ENCODE peak calls at places on chromosomes 4 and X, in eight cellular contexts. O, J, K, N, T, P, V and U are unnamed samples.

GRCh38 chr4:24411299-24411698 is 173.1 kb downstream of the DHX15 start:
- DNase-seq in O (no peak), J (no peak), K (no peak), N (no peak), T (no peak), P (no peak), V (no peak), U (no peak)

GRCh38 chr4:82579932-82580331 is 18.1 kb upstream of the TMEM150C start:
- DNase-seq in O (no peak), J (no peak), K (no peak), N (no peak), T (no peak), P (no peak), V (no peak), U (no peak)

GRCh38 chr4:140223056-140223810 is 69.2 kb upstream of the MAML3 start:
- DNase-seq in O (peak; percentile 81), J (no peak), K (no peak), N (no peak), T (peak; percentile 62), P (no peak), V (no peak), U (no peak)

GRCh38 chr4:130333241-130333759 is 1237.3 kb downstream of the C4orf33 start:
- DNase-seq in O (no peak), J (no peak), K (no peak), N (no peak), T (no peak), P (no peak), V (no peak), U (no peak)

GRCh38 chrX:40816906-40817305 is 81.6 kb upstream of the MED14 start:
- DNase-seq in O (no peak), J (no peak), K (no peak), N (no peak), T (no peak), P (no peak), V (no peak), U (no peak)

GRCh38 chrX:152958524-152959465 is 35.1 kb downstream of the PNMA5 start:
- DNase-seq in O (peak; percentile 85), J (peak; percentile 82), K (peak; percentile 85), N (peak; percentile 52), T (peak; percentile 94), P (peak; percentile 87), V (peak; percentile 87), U (peak; percentile 85)

GRCh38 chr4:152778656-152779512 is 646 bp downstream of the TIGD4 start:
- DNase-seq in O (peak; percentile 3), J (no peak), K (peak; percentile 12), N (no peak), T (peak; percentile 50), P (peak; percentile 36), V (no peak), U (peak; percentile 25)

GRCh38 chrX:107707866-107708265 is 67.7 kb downstream of the TSC22D3 start:
- DNase-seq in O (no peak), J (no peak), K (no peak), N (no peak), T (no peak), P (no peak), V (no peak), U (no peak)

GRCh38 chr4:127188847-127189246 is 443.9 kb upstream of the INTU start:
- DNase-seq in O (peak; percentile 25), J (no peak), K (peak; percentile 33), N (no peak), T (peak; percentile 48), P (no peak), V (peak; percentile 1), U (no peak)

GRCh38 chrX:11886745-11887144 is 128.7 kb downstream of the MSL3 start:
- DNase-seq in O (peak; percentile 0), J (no peak), K (peak; percentile 51), N (no peak), T (peak; percentile 72), P (no peak), V (no peak), U (no peak)

GRCh38 chr4:174559894-174560293 is 37.6 kb upstream of the HPGD start:
- DNase-seq in O (no peak), J (no peak), K (no peak), N (no peak), T (no peak), P (no peak), V (no peak), U (no peak)

GRCh38 chrX:53556868-53557267 is 122.7 kb upstream of the HSD17B10 start:
- DNase-seq in O (no peak), J (no peak), K (no peak), N (no peak), T (no peak), P (no peak), V (no peak), U (no peak)

GRCh38 chrX:6660567-6661252 is 125.8 kb upstream of the VCX3A start:
- DNase-seq in O (no peak), J (no peak), K (peak; percentile 2), N (no peak), T (no peak), P (no peak), V (no peak), U (no peak)

GRCh38 chr4:123777297-123777859 is 380.8 kb downstream of the SPRY1 start:
- DNase-seq in O (peak; percentile 44), J (no peak), K (no peak), N (no peak), T (peak; percentile 4), P (no peak), V (no peak), U (no peak)

GRCh38 chr4:7733801-7734650 is 205.6 kb downstream of the AFAP1 start:
- DNase-seq in O (no peak), J (no peak), K (no peak), N (no peak), T (no peak), P (no peak), V (no peak), U (no peak)

GRCh38 chrX:9122504-9123245 is 88.7 kb upstream of the FAM9B start:
- DNase-seq in O (peak; percentile 35), J (no peak), K (no peak), N (no peak), T (peak; percentile 31), P (no peak), V (no peak), U (no peak)

GRCh38 chrX:20143539-20143938 is 1.9 kb upstream of the EIF1AX start:
- DNase-seq in O (no peak), J (no peak), K (no peak), N (no peak), T (no peak), P (no peak), V (peak; percentile 11), U (no peak)

GRCh38 chr4:56681158-56681848 is at the start of gene HOPX:
- DNase-seq in O (no peak), J (no peak), K (peak; percentile 64), N (no peak), T (peak; percentile 40), P (peak; percentile 90), V (peak; percentile 52), U (peak; percentile 42)

GRCh38 chrX:133177202-133177601 is 41.0 kb downstream of the TFDP3 start:
- DNase-seq in O (no peak), J (no peak), K (no peak), N (no peak), T (no peak), P (no peak), V (no peak), U (no peak)

DNA sequence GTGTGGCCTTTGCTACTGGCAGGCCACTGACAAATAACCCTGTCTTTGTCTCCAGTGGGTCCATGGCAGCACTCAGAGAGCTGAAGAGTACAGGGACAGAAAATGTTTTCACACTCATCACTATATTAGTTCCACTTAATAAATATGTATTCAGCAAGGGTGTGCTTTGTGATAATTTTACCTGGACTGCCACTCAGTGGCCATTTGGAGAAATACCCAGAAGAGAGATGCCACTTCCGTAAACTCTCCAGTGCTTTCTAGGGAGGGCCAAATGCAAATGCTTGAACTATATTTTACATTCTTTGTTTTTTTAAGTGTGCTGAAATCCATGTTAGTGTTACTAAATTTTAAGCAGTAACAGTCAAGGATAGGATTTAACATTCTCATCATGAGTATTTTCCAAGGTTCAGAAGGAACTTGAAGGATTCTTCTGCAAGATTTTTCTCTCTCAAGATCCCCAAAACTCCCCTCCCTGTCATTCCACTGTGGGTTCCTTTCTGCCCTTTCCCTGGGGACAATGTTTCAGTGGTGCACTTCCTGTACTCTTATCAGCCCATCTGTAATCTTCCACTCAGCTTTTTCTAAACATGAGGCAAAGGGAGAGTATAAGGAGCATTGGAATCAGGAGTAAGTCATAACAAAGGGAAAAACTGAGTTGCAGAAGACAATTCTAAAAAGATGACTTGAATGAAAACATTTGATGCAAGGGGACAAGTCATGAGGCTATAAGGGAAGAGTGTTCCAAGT is 46.0 kb downstream of the TFDP3 start:
- DNase-seq in O (no peak), J (no peak), K (peak; percentile 56), N (no peak), T (no peak), P (no peak), V (peak; percentile 28), U (no peak)
- TF ChIP-seq CTCF in O (peak; percentile 17), J (peak; percentile 11), K (peak; percentile 71), N (peak; percentile 15), T (no peak), P (peak; percentile 29), V (peak; percentile 40), U (no peak)

GRCh38 chrX:31543565-31544125 is 471.8 kb upstream of the FTHL17 start:
- DNase-seq in O (no peak), J (no peak), K (no peak), N (no peak), T (no peak), P (no peak), V (peak; percentile 62), U (no peak)

GRCh38 chrX:31545726-31546125 is 473.9 kb upstream of the FTHL17 start:
- DNase-seq in O (no peak), J (no peak), K (no peak), N (no peak), T (no peak), P (no peak), V (no peak), U (no peak)

GRCh38 chrX:31546130-31546529 is 474.3 kb upstream of the FTHL17 start:
- DNase-seq in O (peak; percentile 76), J (no peak), K (peak; percentile 77), N (peak; percentile 61), T (peak; percentile 62), P (no peak), V (no peak), U (no peak)

DNA sequence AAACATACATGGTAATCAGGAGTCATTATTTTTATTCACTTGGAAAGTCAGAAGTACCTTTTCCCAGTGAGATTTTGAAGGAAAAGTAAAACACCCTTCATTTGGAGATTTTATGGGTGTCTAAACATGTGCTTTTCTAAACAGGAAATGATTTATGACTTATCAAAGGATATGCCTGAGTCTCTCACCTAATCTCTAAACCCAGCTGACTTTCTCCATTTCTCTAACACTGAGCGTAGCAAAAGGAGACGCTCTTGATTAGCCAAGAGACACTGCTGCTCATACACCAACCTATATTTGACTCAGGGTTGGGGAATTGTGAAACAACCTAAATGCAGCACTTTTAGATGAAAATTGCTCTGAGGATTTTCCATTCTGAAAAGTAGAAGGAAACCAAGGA is 468.5 kb upstream of the FTHL17 start:
- DNase-seq in O (no peak), J (no peak), K (no peak), N (no peak), T (no peak), P (no peak), V (no peak), U (no peak)
- TF ChIP-seq CTCF in O (no peak), J (no peak), K (no peak), N (no peak), T (no peak), P (no peak), V (no peak), U (no peak)

GRCh38 chr4:40046311-40046980 is 10.2 kb upstream of the N4BP2 start:
- DNase-seq in O (peak; percentile 64), J (no peak), K (peak; percentile 72), N (no peak), T (peak; percentile 22), P (peak; percentile 82), V (peak; percentile 77), U (peak; percentile 31)
- TF ChIP-seq CTCF in O (no peak), J (no peak), K (no peak), N (no peak), T (no peak), P (no peak), V (peak; percentile 34), U (no peak)

GRCh38 chr4:13108096-13108495 is 376.0 kb downstream of the RAB28 start:
- DNase-seq in O (no peak), J (no peak), K (peak; percentile 2), N (no peak), T (no peak), P (no peak), V (no peak), U (no peak)
- TF ChIP-seq CTCF in O (no peak), J (no peak), K (no peak), N (no peak), T (no peak), P (no peak), V (no peak), U (peak; percentile 9)